ENCODE peak calls at places on chromosomes 1 and 21, in four cellular contexts. F, Y, H and O are unnamed samples.

GRCh38 chr1:180154003-180154324 is 705 bp upstream of the QSOX1 start:
- DNase-seq in F (no peak), Y (no peak), H (no peak), O (no peak)

GRCh38 chr1:211613108-211613947 is 34.4 kb upstream of the SLC30A1 start:
- DNase-seq in F (peak; percentile 84), Y (peak; percentile 45), H (peak; percentile 83), O (peak; percentile 90)

GRCh38 chr1:147545133-147545532 is 3.8 kb downstream of the BCL9 start:
- DNase-seq in F (peak; percentile 80), Y (no peak), H (peak; percentile 67), O (no peak)

GRCh38 chr1:59827055-59827643 is 12.4 kb downstream of the HOOK1 start:
- DNase-seq in F (no peak), Y (no peak), H (no peak), O (no peak)

GRCh38 chr1:201267481-201268229 is 15.7 kb upstream of the PKP1 start:
- DNase-seq in F (no peak), Y (no peak), H (no peak), O (no peak)

GRCh38 chr1:43423672-43424550 is 29.8 kb downstream of the HYI start:
- DNase-seq in F (no peak), Y (no peak), H (no peak), O (no peak)

GRCh38 chr1:207888647-207889046 is 22.3 kb downstream of the CD34 start:
- DNase-seq in F (no peak), Y (no peak), H (peak; percentile 85), O (no peak)

GRCh38 chr1:207401578-207401977 is 52.5 kb upstream of the CR2 start:
- DNase-seq in F (no peak), Y (no peak), H (no peak), O (no peak)

GRCh38 chr1:13778431-13778830 is 78.4 kb downstream of the PRDM2 start:
- DNase-seq in F (no peak), Y (no peak), H (no peak), O (no peak)

GRCh38 chr21:23876925-23877558 is 1730.2 kb downstream of the MRPL39 start:
- DNase-seq in F (no peak), Y (no peak), H (no peak), O (no peak)

GRCh38 chr1:1462318-1462966 is 9.1 kb upstream of the ATAD3B start:
- DNase-seq in F (peak; percentile 87), Y (peak; percentile 74), H (no peak), O (no peak)

GRCh38 chr1:190179817-190180216 is 297.8 kb downstream of the BRINP3 start:
- DNase-seq in F (no peak), Y (no peak), H (no peak), O (peak; percentile 46)

GRCh38 chr1:25873120-25873519 is 2.4 kb downstream of the PAQR7 start:
- DNase-seq in F (no peak), Y (peak; percentile 61), H (peak; percentile 36), O (peak; percentile 29)

GRCh38 chr1:32138965-32139364 is 31.1 kb downstream of the KPNA6 start:
- DNase-seq in F (no peak), Y (no peak), H (no peak), O (no peak)

GRCh38 chr1:46806196-46807020 is 7.6 kb downstream of the CYP4B1 start:
- DNase-seq in F (peak; percentile 77), Y (no peak), H (peak; percentile 87), O (peak; percentile 47)

GRCh38 chr1:16076871-16077250 is 3.4 kb upstream of the FAM131C start:
- DNase-seq in F (no peak), Y (peak; percentile 27), H (peak; percentile 59), O (no peak)

GRCh38 chr1:58345215-58346075 is 201.1 kb downstream of the OMA1 start:
- DNase-seq in F (no peak), Y (no peak), H (no peak), O (no peak)

GRCh38 chr21:24955275-24955961 is 651.9 kb downstream of the MRPL39 start:
- DNase-seq in F (no peak), Y (no peak), H (no peak), O (no peak)

GRCh38 chr1:70685300-70686286 is 274.5 kb downstream of the CTH start:
- DNase-seq in F (peak; percentile 49), Y (peak; percentile 59), H (peak; percentile 53), O (peak; percentile 56)

GRCh38 chr1:113046569-113046968 is 26.4 kb upstream of the LRIG2 start:
- DNase-seq in F (no peak), Y (no peak), H (no peak), O (no peak)

GRCh38 chr1:109241344-109241743 is 8.0 kb upstream of the CELSR2 start:
- DNase-seq in F (no peak), Y (no peak), H (no peak), O (no peak)

GRCh38 chr1:219130536-219130935 is 43.1 kb upstream of the LYPLAL1 start:
- DNase-seq in F (no peak), Y (no peak), H (no peak), O (no peak)

GRCh38 chr1:918843-919242 is 4.9 kb upstream of the SAMD11 start:
- DNase-seq in F (no peak), Y (no peak), H (no peak), O (no peak)

GRCh38 chr1:32199717-32200072 is 700 bp upstream of the CCDC28B start:
- DNase-seq in F (no peak), Y (peak; percentile 56), H (peak; percentile 92), O (no peak)

GRCh38 chr1:39214998-39215873 is 10.7 kb downstream of the MACF1 start:
- DNase-seq in F (peak; percentile 53), Y (no peak), H (no peak), O (no peak)

GRCh38 chr1:202616355-202616910 is 93.8 kb downstream of the SYT2 start:
- DNase-seq in F (no peak), Y (no peak), H (peak; percentile 30), O (no peak)

GRCh38 chr1:40153073-40153770 is 8.0 kb upstream of the RLF start:
- DNase-seq in F (no peak), Y (no peak), H (no peak), O (no peak)

GRCh38 chr1:228141082-228141870 is 1.2 kb downstream of the GUK1 start:
- DNase-seq in F (peak; percentile 55), Y (peak; percentile 66), H (peak; percentile 72), O (no peak)

GRCh38 chr1:221478050-221478949 is 263.6 kb downstream of the DUSP10 start:
- DNase-seq in F (no peak), Y (peak; percentile 32), H (peak; percentile 71), O (peak; percentile 39)

GRCh38 chr1:227733309-227733705 is 1.8 kb downstream of the JMJD4 start:
- DNase-seq in F (no peak), Y (peak; percentile 34), H (peak; percentile 55), O (no peak)

GRCh38 chr1:167679714-167680113 is 42.1 kb upstream of the MPZL1 start:
- DNase-seq in F (no peak), Y (no peak), H (no peak), O (no peak)

GRCh38 chr1:116765962-116766361 is 11.7 kb downstream of the CD2 start:
- DNase-seq in F (no peak), Y (no peak), H (no peak), O (no peak)

DNA sequence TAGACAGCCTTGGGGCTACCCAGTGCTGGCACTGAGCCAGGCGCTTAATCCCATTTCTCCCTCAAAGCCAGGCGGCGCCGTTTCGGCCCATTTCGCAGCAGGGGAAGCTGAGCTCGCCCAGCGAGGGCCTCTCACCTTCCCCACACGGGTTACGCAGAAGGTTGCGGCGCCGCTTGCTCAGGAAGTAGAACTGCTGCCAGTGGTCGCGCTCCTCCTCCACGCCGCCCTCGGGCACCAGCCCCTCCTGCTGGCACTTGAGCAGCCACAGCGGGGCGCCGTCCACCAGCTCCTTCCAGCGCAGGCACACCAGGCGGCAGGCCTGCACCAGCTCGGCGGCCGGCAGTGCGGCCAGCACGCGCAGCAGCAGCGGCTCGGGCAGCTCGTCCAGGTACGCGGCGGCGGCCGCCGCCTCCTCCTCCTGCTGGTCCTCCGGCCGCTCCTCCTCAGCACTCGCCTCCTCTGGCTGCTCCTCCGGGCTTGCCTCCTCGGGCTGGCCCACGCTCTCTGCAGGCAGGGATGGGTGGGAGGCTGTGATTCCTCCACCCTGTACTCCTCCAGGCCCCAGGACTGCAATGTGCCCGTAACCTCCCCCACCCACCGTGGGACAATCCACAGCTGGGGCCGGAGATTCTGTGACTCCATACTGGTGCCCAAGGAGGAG is 3.8 kb downstream of the FBXO2 start:
- DNase-seq in F (peak; percentile 90), Y (peak; percentile 50), H (peak; percentile 87), O (no peak)
- H3K27me3 ChIP-seq in F (peaks cover 14% of the 10 kb centered on the region), Y (no peaks in the 10 kb centered on the region), H (no peaks in the 10 kb centered on the region), O (no peaks in the 10 kb centered on the region)

DNA sequence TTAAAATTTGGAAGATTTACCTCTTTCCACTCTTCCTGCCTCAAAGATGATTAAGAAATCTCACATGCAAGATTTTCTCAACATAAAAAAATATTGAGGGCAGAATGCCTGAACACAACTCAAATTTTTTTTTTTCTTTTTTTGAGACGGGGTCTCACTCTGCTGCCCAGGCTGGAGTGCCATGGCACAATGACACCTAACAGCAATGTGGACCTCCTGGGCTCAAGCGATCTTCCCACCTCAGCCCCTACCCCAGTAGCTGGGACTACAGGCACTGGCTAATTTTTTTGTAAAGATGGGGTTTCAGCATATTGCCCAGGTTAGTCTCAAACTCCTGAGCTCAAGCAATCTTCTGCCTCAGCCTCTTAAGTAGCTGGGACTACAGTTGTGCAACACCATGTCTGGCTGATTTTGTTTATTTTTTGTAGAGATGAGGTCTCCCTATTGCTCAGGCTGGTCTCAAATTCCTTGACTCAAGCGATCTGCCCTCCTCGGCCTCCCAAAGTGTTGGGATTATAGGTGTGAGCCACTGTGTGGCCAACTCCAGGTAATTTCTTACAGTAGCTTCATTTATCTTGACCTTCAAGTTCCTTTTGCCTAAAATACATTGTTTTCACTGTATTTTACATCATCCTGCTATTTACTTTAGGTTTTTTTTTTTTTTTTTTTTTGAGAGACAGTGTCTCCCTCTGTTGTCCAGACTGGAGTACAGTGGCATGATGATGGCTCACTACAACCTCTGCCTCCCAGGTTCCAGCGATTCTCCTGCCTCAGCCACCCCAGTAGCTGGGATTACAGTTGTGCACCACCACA is 10.4 kb downstream of the NUCKS1 start:
- DNase-seq in F (no peak), Y (no peak), H (no peak), O (no peak)
- TF ChIP-seq CTCF in F (no peak), Y (no peak), H (no peak), O (peak; percentile 36)

DNA sequence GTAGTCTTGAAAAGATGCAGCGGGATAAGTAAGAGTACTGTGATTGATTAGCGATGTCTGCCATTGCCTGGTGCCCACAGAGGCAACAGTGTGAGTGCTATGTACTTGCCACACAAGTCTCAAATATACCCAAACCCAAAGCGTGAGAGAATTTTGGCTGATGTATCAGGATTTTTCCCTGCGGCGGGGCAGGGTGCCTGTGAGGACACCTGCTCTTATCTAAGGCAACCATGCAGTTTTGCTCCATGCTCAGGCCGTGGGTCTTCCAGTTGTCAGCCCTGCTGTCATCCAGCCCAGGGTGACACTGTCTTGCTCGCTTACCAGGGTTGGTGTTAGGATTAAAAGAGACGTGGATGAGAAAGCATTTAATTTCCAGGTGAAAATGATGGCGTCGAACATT is 202.7 kb downstream of the PTPRU start:
- DNase-seq in F (no peak), Y (no peak), H (no peak), O (no peak)
- H3K27me3 ChIP-seq in F (peaks cover 10% of the 10 kb centered on the region), Y (no peaks in the 10 kb centered on the region), H (no peaks in the 10 kb centered on the region), O (no peaks in the 10 kb centered on the region)

DNA sequence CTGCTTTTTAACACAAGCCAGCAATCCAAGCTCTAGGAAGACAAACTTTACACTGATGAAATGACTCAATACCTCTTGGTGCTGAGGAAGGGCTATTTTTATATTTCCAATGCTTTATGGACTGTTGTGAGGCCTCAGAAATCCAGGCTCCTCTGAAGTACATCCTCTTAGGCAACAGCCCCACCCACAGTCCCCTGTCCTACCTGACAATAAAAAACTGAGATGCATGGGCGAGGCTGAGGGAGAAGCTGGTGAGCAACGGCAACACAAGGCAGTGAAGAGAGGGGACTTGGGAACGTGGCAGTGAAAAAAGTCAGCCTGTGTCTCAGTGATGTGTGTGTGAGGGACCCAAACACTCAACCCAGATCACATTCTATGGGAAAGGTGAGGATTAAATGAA is 10.1 kb upstream of the CPT2 start:
- DNase-seq in F (no peak), Y (no peak), H (no peak), O (no peak)
- TF ChIP-seq CTCF in F (no peak), Y (no peak), H (no peak), O (peak; percentile 22)